ENCODE peak calls at places on chromosomes 7 and 10, in four cellular contexts. U is K562, M is GM12878, A is HL-60. G is an unnamed sample.

GRCh38 chr7:82317257-82317721 is 126.3 kb downstream of the CACNA2D1 start:
- DNase-seq in M (no peak), U (no peak), A (no peak), G (no peak)

GRCh38 chr7:6162331-6162620 is 110.1 kb downstream of the CYTH3 start:
- DNase-seq in U (no peak), M (no peak), A (no peak), G (no peak)

GRCh38 chr7:84218681-84219080 is 24.1 kb upstream of the SEMA3A start:
- DNase-seq in M (no peak), U (no peak), A (no peak), G (no peak)

GRCh38 chr10:14056545-14057332 is 274.0 kb downstream of the FRMD4A start:
- DNase-seq in A (no peak), U (no peak), M (no peak), G (no peak)

GRCh38 chr7:57201021-57201894 is 69.0 kb upstream of the ZNF479 start:
- DNase-seq in U (no peak), M (no peak), A (no peak), G (no peak)

GRCh38 chr10:69043931-69044531 is 43.9 kb upstream of the SRGN start:
- DNase-seq in M (no peak), U (no peak), A (no peak), G (no peak)

GRCh38 chr7:105487559-105488218 is 34.4 kb downstream of the PUS7 start:
- DNase-seq in M (no peak), U (peak; percentile 79), A (no peak), G (no peak)

GRCh38 chr10:4532976-4533375 is 293.0 kb upstream of the AKR1E2 start:
- DNase-seq in A (no peak), M (no peak), U (no peak), G (no peak)

GRCh38 chr10:68871731-68872342 is 29.3 kb upstream of the DDX50 start:
- DNase-seq in A (no peak), U (no peak), M (no peak), G (no peak)

GRCh38 chr7:27271384-27271783 is 28.8 kb downstream of the EVX1 start:
- DNase-seq in U (no peak), M (no peak), A (no peak), G (no peak)

GRCh38 chr10:16828731-16829175 is 11.5 kb upstream of the RSU1 start:
- DNase-seq in U (no peak), A (no peak), M (no peak), G (no peak)

GRCh38 chr10:79046326-79046725 is 22.4 kb upstream of the ZMIZ1 start:
- DNase-seq in M (no peak), U (no peak), A (no peak), G (no peak)

GRCh38 chr7:98459529-98459928 is 58.6 kb upstream of the BAIAP2L1 start:
- DNase-seq in M (no peak), A (no peak), U (no peak), G (no peak)

GRCh38 chr10:84541289-84541637 is 212.9 kb downstream of the CCSER2 start:
- DNase-seq in U (no peak), M (no peak), A (no peak), G (no peak)

GRCh38 chr7:43430412-43430811 is 152.5 kb upstream of the STK17A start:
- DNase-seq in A (no peak), M (no peak), U (no peak), G (no peak)

GRCh38 chr10:96025566-96025965 is 17.8 kb upstream of the CCNJ start:
- DNase-seq in U (peak; percentile 36), M (no peak), A (no peak), G (no peak)

GRCh38 chr10:121033371-121033770 is 182.2 kb downstream of the WDR11 start:
- DNase-seq in M (no peak), U (no peak), A (no peak), G (no peak)

GRCh38 chr7:28409716-28410627 is 2.3 kb upstream of the CREB5 start:
- DNase-seq in A (no peak), M (no peak), U (no peak), G (peak; percentile 1)

GRCh38 chr7:123492485-123492884 is 41.9 kb downstream of the IQUB start:
- DNase-seq in U (peak; percentile 48), M (no peak), A (no peak), G (no peak)

GRCh38 chr7:91759205-91759863 is 121.2 kb downstream of the MTERF1 start:
- DNase-seq in M (no peak), A (no peak), U (no peak), G (no peak)

GRCh38 chr10:109871476-109871875 is 51.8 kb downstream of the XPNPEP1 start:
- DNase-seq in M (no peak), U (no peak), A (no peak), G (no peak)

GRCh38 chr10:72455889-72456588 is 101.3 kb upstream of the DNAJB12 start:
- DNase-seq in U (peak; percentile 22), A (no peak), M (no peak), G (no peak)

GRCh38 chr10:90138844-90139243 is 437.5 kb downstream of the KIF20B start:
- DNase-seq in U (no peak), A (no peak), M (no peak), G (no peak)

GRCh38 chr10:120538091-120538490 is 81.1 kb downstream of the PLPP4 start:
- DNase-seq in A (no peak), U (no peak), M (no peak), G (no peak)

GRCh38 chr10:79048639-79049550 is 19.9 kb upstream of the ZMIZ1 start:
- DNase-seq in U (no peak), M (no peak), A (no peak), G (no peak)

GRCh38 chr10:113576853-113577252 is 24.0 kb downstream of the HABP2 start:
- DNase-seq in U (peak; percentile 9), A (peak; percentile 1), M (no peak), G (no peak)

GRCh38 chr10:34895977-34896376 is 80.9 kb upstream of the PARD3 start:
- DNase-seq in U (no peak), M (no peak), A (no peak), G (no peak)

GRCh38 chr10:132909491-132910071 is 32.8 kb downstream of the CFAP46 start:
- DNase-seq in A (no peak), U (no peak), M (no peak), G (no peak)

GRCh38 chr7:117937049-117937448 is 63.8 kb upstream of the CTTNBP2 start:
- DNase-seq in U (no peak), A (no peak), M (no peak), G (no peak)

GRCh38 chr7:64308019-64308275 is 5.8 kb upstream of the ZNF736 start:
- DNase-seq in U (no peak), A (no peak), M (no peak), G (no peak)

GRCh38 chr7:101671783-101672356 is 42.8 kb upstream of the MYL10 start:
- DNase-seq in A (no peak), U (no peak), M (no peak), G (no peak)

GRCh38 chr7:6375346-6376101 is 72.2 kb downstream of the DAGLB start:
- DNase-seq in M (no peak), A (no peak), U (no peak), G (no peak)

GRCh38 chr10:8040651-8041050 is 13.8 kb upstream of the GATA3 start:
- DNase-seq in A (no peak), M (no peak), U (no peak), G (no peak)

GRCh38 chr7:106563466-106564150 is 97.3 kb downstream of the CCDC71L start:
- DNase-seq in M (no peak), A (no peak), U (no peak), G (no peak)

GRCh38 chr7:70134029-70134445 is 535.8 kb downstream of the AUTS2 start:
- DNase-seq in A (no peak), M (no peak), U (no peak), G (no peak)

GRCh38 chr10:86210416-86210815 is 156.2 kb downstream of the GRID1 start:
- DNase-seq in A (no peak), M (no peak), U (no peak), G (no peak)

DNA sequence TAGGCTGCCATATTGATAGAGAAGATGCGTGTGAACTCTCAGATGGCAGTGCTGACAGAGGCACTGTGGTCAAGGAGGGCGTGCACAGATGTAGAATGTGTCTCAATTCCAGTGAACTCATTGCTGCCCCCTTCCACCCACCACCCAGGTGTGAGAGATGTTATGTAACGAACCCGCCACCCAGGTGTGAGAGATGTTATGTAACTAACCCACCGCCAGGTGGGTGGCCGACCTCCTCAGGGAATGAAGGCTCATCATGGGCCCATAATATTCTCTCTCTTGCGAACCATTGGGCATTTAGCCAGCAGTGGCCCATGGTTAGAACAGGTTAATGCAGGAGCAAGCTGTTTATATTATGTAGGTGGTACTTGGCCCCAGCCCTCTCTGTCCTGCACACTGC is 140.4 kb upstream of the MTPN start:
- DNase-seq in U (no peak), M (no peak), A (no peak), G (no peak)
- TF ChIP-seq SPI1 in U (no peak), M (no peak), A (no peak), G (no peak)

GRCh38 chr7:95334434-95334833 is 10.1 kb upstream of the PON1 start:
- DNase-seq in U (no peak), M (no peak), A (no peak), G (no peak)

GRCh38 chr7:95331004-95331337 is 6.6 kb upstream of the PON1 start:
- DNase-seq in A (no peak), M (no peak), U (no peak), G (no peak)

GRCh38 chr7:95330194-95331003 is 6.1 kb upstream of the PON1 start:
- DNase-seq in A (no peak), U (no peak), M (peak; percentile 33), G (no peak)

GRCh38 chr7:95338832-95339231 is 14.5 kb upstream of the PON1 start:
- DNase-seq in M (no peak), A (no peak), U (no peak), G (no peak)

GRCh38 chr7:95335093-95335492 is 10.8 kb upstream of the PON1 start:
- DNase-seq in M (no peak), U (no peak), A (no peak), G (no peak)
- TF ChIP-seq SPI1 in M (no peak), U (no peak), A (no peak), G (no peak)

GRCh38 chr10:128280271-128280670 is 154.0 kb upstream of the MKI67 start:
- DNase-seq in M (no peak), U (no peak), A (no peak), G (no peak)
- TF ChIP-seq SPI1 in M (no peak), U (no peak), A (no peak), G (no peak)

DNA sequence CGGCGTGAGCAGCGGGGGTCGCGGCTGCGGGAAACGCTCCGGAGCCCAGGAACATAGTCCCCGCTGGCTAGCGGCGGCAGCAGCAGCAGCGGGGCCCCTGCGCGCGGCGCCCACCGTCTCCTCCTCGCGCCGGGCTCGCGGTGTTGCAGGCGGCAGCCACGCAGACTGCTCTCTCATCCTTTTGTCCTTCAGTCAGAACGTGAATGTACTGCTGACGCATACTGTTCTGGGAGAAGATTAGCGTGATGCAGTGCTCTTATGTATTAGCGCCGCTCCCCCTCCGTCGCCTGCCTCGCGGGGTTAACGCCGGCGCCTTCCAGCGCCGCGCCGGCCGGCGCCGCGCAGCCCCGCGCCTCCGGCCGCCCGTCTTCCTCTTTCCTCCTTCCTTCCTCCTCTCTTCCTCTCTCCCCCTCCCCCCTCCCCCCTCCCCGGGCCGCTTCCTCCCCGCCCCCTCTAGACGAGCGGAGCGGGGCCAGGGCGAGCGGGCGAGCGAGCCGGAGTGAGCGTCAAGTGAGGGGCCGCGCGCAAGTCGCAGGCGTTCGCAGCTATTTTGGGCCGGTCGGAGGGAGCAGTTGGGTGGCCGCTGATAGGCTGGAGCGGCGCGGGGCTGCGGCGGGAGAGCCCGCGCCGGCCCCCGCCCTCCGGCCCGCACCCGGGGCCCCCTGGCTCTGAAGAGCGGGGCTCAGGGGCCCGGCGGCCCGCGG is 816 bp upstream of the LRRC4 start:
- DNase-seq in M (no peak), U (no peak), A (no peak), G (peak; percentile 67)
- TF ChIP-seq SPI1 in M (no peak), U (no peak), A (no peak), G (no peak)

GRCh38 chr7:4800926-4801838 is 25.8 kb downstream of the AP5Z1 start:
- DNase-seq in A (no peak), U (no peak), M (no peak), G (no peak)
- TF ChIP-seq SPI1 in A (no peak), U (no peak), M (no peak), G (no peak)